ENCODE peak calls at places on chromosomes 7 and 10, in five cellular contexts. C is stimulated activated CD4-positive, alpha-beta T cell treated with anti-CD3 and anti-CD28 coated beads, TNF-alpha, amount 100 ng/mL, for 4 hours; F is CD4-positive, alpha-beta memory T cell; I is NCI-H446; W is globus pallidus. Q is an unnamed sample.

GRCh38 chr10:103111031-103111917 is 81.8 kb downstream of the NT5C2 start:
- DNase-seq in C (no peak), F (no peak), W (peak), I (no peak), Q (peak)

GRCh38 chr7:102211590-102212550 is 74.8 kb upstream of the SH2B2 start:
- DNase-seq in I (no peak), F (no peak), W (no peak), C (no peak), Q (no peak)

GRCh38 chr10:125925244-125925834 is 29.0 kb downstream of the FANK1 start:
- DNase-seq in F (no peak), I (no peak), W (no peak), C (no peak), Q (no peak)

GRCh38 chr10:35339946-35340345 is 3.6 kb downstream of the CCNY start:
- DNase-seq in I (no peak), C (no peak), F (no peak), W (no peak), Q (peak)

GRCh38 chr10:124249812-124250432 is 156.5 kb upstream of the CHST15 start:
- DNase-seq in C (no peak), F (no peak), W (no peak), I (no peak), Q (no peak)

GRCh38 chr7:16721541-16721940 is 32.0 kb upstream of the TSPAN13 start:
- DNase-seq in F (no peak), C (no peak), W (no peak), I (no peak), Q (no peak)

GRCh38 chr10:101162677-101163076 is 31.6 kb downstream of the TLX1 start:
- DNase-seq in W (no peak), I (no peak), F (no peak), C (no peak), Q (no peak)

GRCh38 chr7:116271980-116272886 is 61.9 kb downstream of the TES start:
- DNase-seq in W (no peak), F (no peak), I (peak), C (no peak), Q (peak)

GRCh38 chr10:114286971-114287370 is 47.9 kb downstream of the VWA2 start:
- DNase-seq in W (no peak), F (no peak), C (no peak), I (no peak), Q (no peak)

GRCh38 chr7:77331938-77332695 is 84.0 kb downstream of the GSAP start:
- DNase-seq in C (no peak), F (peak), W (peak), I (peak), Q (peak)

GRCh38 chr10:26479766-26480492 is 41.8 kb downstream of the APBB1IP start:
- DNase-seq in I (no peak), F (peak), C (no peak), W (no peak), Q (no peak)

GRCh38 chr10:11353229-11353896 is 258.1 kb downstream of the USP6NL start:
- DNase-seq in C (no peak), F (no peak), I (no peak), W (no peak), Q (no peak)

GRCh38 chr7:50793115-50793946 is 10.6 kb upstream of the GRB10 start:
- DNase-seq in W (no peak), C (no peak), F (peak), I (peak), Q (peak)

GRCh38 chr7:82722946-82723345 is 279.4 kb upstream of the CACNA2D1 start:
- DNase-seq in I (no peak), W (no peak), C (no peak), F (no peak), Q (no peak)

GRCh38 chr7:71497233-71497946 is 365.4 kb downstream of the GALNT17 start:
- DNase-seq in I (no peak), F (no peak), W (no peak), C (no peak), Q (no peak)

GRCh38 chr10:43825421-43825820 is 176.7 kb upstream of the ZNF32 start:
- DNase-seq in I (no peak), W (no peak), C (no peak), F (no peak), Q (no peak)

GRCh38 chr10:126235091-126235978 is 152.9 kb downstream of the ADAM12 start:
- DNase-seq in C (no peak), I (no peak), W (peak), F (no peak), Q (no peak)

GRCh38 chr10:66747451-66747850 is 178.4 kb upstream of the LRRTM3 start:
- DNase-seq in I (no peak), F (no peak), W (no peak), C (no peak), Q (peak)

GRCh38 chr7:114026486-114027089 is 107.8 kb upstream of the PPP1R3A start:
- DNase-seq in W (peak), C (no peak), I (peak), F (peak), Q (peak)

GRCh38 chr7:90298145-90299038 is 22.7 kb downstream of the FAM237B start:
- DNase-seq in W (peak), F (no peak), C (no peak), I (peak), Q (peak)

GRCh38 chr10:23035569-23035968 is 59.8 kb upstream of the MSRB2 start:
- DNase-seq in I (no peak), F (no peak), C (no peak), W (peak), Q (no peak)

GRCh38 chr10:124705021-124705740 is 39.0 kb downstream of the FAM53B start:
- DNase-seq in C (no peak), I (no peak), F (no peak), W (no peak), Q (no peak)

GRCh38 chr10:34420273-34420672 is 394.8 kb downstream of the PARD3 start:
- DNase-seq in I (no peak), W (no peak), F (no peak), C (no peak), Q (no peak)

GRCh38 chr10:103188853-103189252 is 4.2 kb downstream of the NT5C2 start:
- DNase-seq in F (no peak), W (peak), C (no peak), I (no peak), Q (peak)

GRCh38 chr7:48090095-48090805 is 1.2 kb downstream of the UPP1 start:
- DNase-seq in W (no peak), C (no peak), I (no peak), F (no peak), Q (peak)

GRCh38 chr7:519974-520458 is 370 bp upstream of the PDGFA start:
- DNase-seq in F (no peak), I (no peak), W (peak), C (no peak), Q (peak)

GRCh38 chr10:84270708-84271107 is 25.9 kb downstream of the RGR start:
- DNase-seq in W (no peak), C (no peak), F (no peak), I (no peak), Q (no peak)

GRCh38 chr10:4344544-4344994 is 481.4 kb upstream of the AKR1E2 start:
- DNase-seq in W (peak), F (no peak), I (peak), C (no peak), Q (peak)

GRCh38 chr10:73717564-73717963 is 19.7 kb upstream of the AGAP5 start:
- DNase-seq in I (no peak), W (peak), F (no peak), C (no peak), Q (no peak)

GRCh38 chr10:121070257-121070656 is 219.1 kb downstream of the WDR11 start:
- DNase-seq in C (no peak), F (no peak), I (no peak), W (no peak), Q (no peak)

GRCh38 chr7:80831996-80832395 is 86.9 kb downstream of the SEMA3C start:
- DNase-seq in F (no peak), C (no peak), W (no peak), I (no peak), Q (peak)

GRCh38 chr7:112223310-112223709 is 16.8 kb downstream of the ZNF277 start:
- DNase-seq in F (no peak), W (no peak), I (no peak), C (no peak), Q (no peak)

GRCh38 chr7:72925546-72926120 is 738 bp downstream of the POM121 start:
- DNase-seq in C (no peak), F (peak), I (no peak), W (peak), Q (no peak)

GRCh38 chr7:37109853-37110252 is 338.8 kb downstream of the ELMO1 start:
- DNase-seq in W (no peak), F (no peak), C (no peak), I (no peak), Q (no peak)

GRCh38 chr10:4174197-4174596 is 389.2 kb upstream of the KLF6 start:
- DNase-seq in C (no peak), F (no peak), I (peak), W (no peak), Q (no peak)

GRCh38 chr7:114874170-114874569 is 47.7 kb upstream of the MDFIC start:
- DNase-seq in W (no peak), F (no peak), C (no peak), I (no peak), Q (no peak)

GRCh38 chr10:69449841-69450240 is 1.4 kb upstream of the TSPAN15 start:
- DNase-seq in W (peak), I (peak), C (peak), F (peak), Q (peak)